ENCODE peak calls at places on chromosomes 7 and 10, in five cellular contexts. V is neural progenitor cell; Q is epithelial cell of esophagus; S is IMR-90; Y is naive thymus-derived CD8-positive, alpha-beta T cell. X is an unnamed sample.

GRCh38 chr10:122875843-122876492 is 3.4 kb downstream of the FAM24B start:
- DNase-seq in V (peak), Q (peak), S (no peak), Y (no peak), X (no peak)

GRCh38 chr7:83629117-83629880 is 19.6 kb downstream of the SEMA3E start:
- DNase-seq in V (peak), Q (no peak), S (no peak), Y (no peak), X (no peak)

GRCh38 chr10:110495731-110496552 is 1.8 kb upstream of the DUSP5 start:
- DNase-seq in V (peak), Q (peak), S (peak), Y (no peak), X (peak)

GRCh38 chr10:82089327-82089726 is 214.3 kb downstream of the NRG3 start:
- DNase-seq in V (peak), Q (no peak), S (no peak), Y (no peak), X (no peak)

GRCh38 chr10:88131561-88132139 is 268.2 kb downstream of the PTEN start:
- DNase-seq in V (no peak), Q (peak), S (no peak), Y (no peak), X (no peak)

GRCh38 chr7:49763791-49764190 is 9.6 kb upstream of the VWC2 start:
- DNase-seq in V (no peak), Q (no peak), S (no peak), Y (no peak), X (no peak)

GRCh38 chr10:75295901-75296441 is 60.2 kb upstream of the COMTD1 start:
- DNase-seq in V (no peak), Q (peak), S (peak), Y (no peak), X (no peak)

GRCh38 chr10:129075936-129076335 is 391.1 kb upstream of the MGMT start:
- DNase-seq in V (no peak), Q (no peak), S (no peak), Y (no peak), X (no peak)

GRCh38 chr10:24873281-24873683 is 79.1 kb downstream of the PRTFDC1 start:
- DNase-seq in V (no peak), Q (peak), S (peak), Y (no peak), X (peak)

GRCh38 chr7:129825554-129826267 is 127.0 kb downstream of the UBE2H start:
- DNase-seq in V (peak), Q (peak), S (peak), Y (peak), X (no peak)